ENCODE peak calls at places on chromosomes 4 and X, in nine cellular contexts. J, E, O, U, V, B, L, C and Q are unnamed samples.

GRCh38 chrX:17553451-17553850 is 178.5 kb downstream of the NHS start:
- DNase-seq in J (no peak), E (no peak), O (no peak), U (peak), V (peak), B (no peak), L (peak), C (no peak), Q (no peak)

GRCh38 chr4:23855912-23856605 is 33.8 kb downstream of the PPARGC1A start:
- DNase-seq in J (no peak), E (no peak), O (no peak), U (peak), V (no peak), B (no peak), L (peak), C (no peak), Q (no peak)

GRCh38 chrX:72262077-72262476 is 15.0 kb downstream of the RPS4X start:
- DNase-seq in J (no peak), E (no peak), O (peak), U (peak), V (no peak), B (no peak), L (no peak), C (no peak), Q (no peak)

GRCh38 chr4:10281996-10282395 is 165.4 kb upstream of the WDR1 start:
- DNase-seq in J (no peak), E (no peak), O (no peak), U (no peak), V (peak), B (no peak), L (peak), C (no peak), Q (no peak)

GRCh38 chr4:135917016-135917415 is 1615.3 kb downstream of the PCDH18 start:
- DNase-seq in J (peak), E (no peak), O (no peak), U (no peak), V (no peak), B (no peak), L (peak), C (no peak), Q (no peak)

GRCh38 chr4:10971800-10972398 is 287.3 kb upstream of the CLNK start:
- DNase-seq in J (no peak), E (no peak), O (no peak), U (no peak), V (no peak), B (no peak), L (no peak), C (no peak), Q (no peak)

GRCh38 chr4:24131954-24132673 is 242.3 kb upstream of the PPARGC1A start:
- DNase-seq in J (no peak), E (no peak), O (peak), U (no peak), V (no peak), B (no peak), L (no peak), C (no peak), Q (no peak)

GRCh38 chr4:123043013-123043412 is 120.6 kb upstream of the NUDT6 start:
- DNase-seq in J (no peak), E (no peak), O (no peak), U (no peak), V (peak), B (no peak), L (peak), C (no peak), Q (no peak)

GRCh38 chr4:110622841-110623709 is at the start of gene PITX2:
- DNase-seq in J (peak), E (peak), O (peak), U (no peak), V (peak), B (no peak), L (peak), C (no peak), Q (peak)